ENCODE peak calls at places on chromosome 1, in ten cellular contexts. One of them, this sample, is unnamed.
A peak's percentile ranks its signal among the peaks of the same experiment; 100 is the strongest.

GRCh38 chr1:150552692-150553278 is 3.6 kb downstream of the ADAMTSL4 start:
- DNase-seq in AG09309: no peak
- DNase-seq in effector CD4-positive, alpha-beta T cell: no peak
- DNase-seq in RWPE1: no peak
- DNase-seq in Panc1: no peak
- DNase-seq in Right ventricle myocardium inferior: no peak
- DNase-seq in NCI-H748 treated with DMSO at 0.1 percent for 48 hours: no peak
- DNase-seq in non-pigmented ciliary epithelial cell: no peak
- DNase-seq in mucosa of descending colon: no peak
- DNase-seq in NCI-H345: no peak
- DNase-seq in this sample: no peak

GRCh38 chr1:163273766-163274441 is 47.9 kb upstream of the NUF2 start:
- DNase-seq in AG09309: no peak
- DNase-seq in non-pigmented ciliary epithelial cell: no peak
- DNase-seq in mucosa of descending colon: no peak
- DNase-seq in RWPE1: no peak
- DNase-seq in Panc1: no peak
- DNase-seq in NCI-H345: no peak
- DNase-seq in NCI-H748 treated with DMSO at 0.1 percent for 48 hours: no peak
- DNase-seq in effector CD4-positive, alpha-beta T cell: no peak
- DNase-seq in Right ventricle myocardium inferior: no peak
- DNase-seq in this sample: no peak

GRCh38 chr1:202807367-202807925 is 775 bp downstream of the KDM5B start:
- DNase-seq in effector CD4-positive, alpha-beta T cell: peak; percentile 12
- DNase-seq in NCI-H748 treated with DMSO at 0.1 percent for 48 hours: no peak
- DNase-seq in Panc1: no peak
- DNase-seq in mucosa of descending colon: peak; percentile 67
- DNase-seq in RWPE1: peak; percentile 94
- DNase-seq in AG09309: no peak
- DNase-seq in NCI-H345: peak; percentile 28
- DNase-seq in non-pigmented ciliary epithelial cell: no peak
- DNase-seq in Right ventricle myocardium inferior: peak; percentile 72
- DNase-seq in this sample: peak; percentile 34

GRCh38 chr1:158285756-158286241 is 3.9 kb upstream of the CD1C start:
- DNase-seq in effector CD4-positive, alpha-beta T cell: no peak
- DNase-seq in non-pigmented ciliary epithelial cell: no peak
- DNase-seq in AG09309: no peak
- DNase-seq in RWPE1: no peak
- DNase-seq in Right ventricle myocardium inferior: peak; percentile 75
- DNase-seq in Panc1: no peak
- DNase-seq in mucosa of descending colon: no peak
- DNase-seq in NCI-H748 treated with DMSO at 0.1 percent for 48 hours: no peak
- DNase-seq in NCI-H345: no peak
- DNase-seq in this sample: no peak

GRCh38 chr1:117886101-117886795 is 43.2 kb downstream of the GDAP2 start:
- DNase-seq in non-pigmented ciliary epithelial cell: peak; percentile 44
- DNase-seq in Right ventricle myocardium inferior: no peak
- DNase-seq in effector CD4-positive, alpha-beta T cell: no peak
- DNase-seq in RWPE1: no peak
- DNase-seq in Panc1: no peak
- DNase-seq in mucosa of descending colon: no peak
- DNase-seq in NCI-H345: no peak
- DNase-seq in AG09309: peak; percentile 21
- DNase-seq in NCI-H748 treated with DMSO at 0.1 percent for 48 hours: no peak
- DNase-seq in this sample: no peak

GRCh38 chr1:951364-951763 is 7.7 kb downstream of the NOC2L start:
- DNase-seq in effector CD4-positive, alpha-beta T cell: no peak
- DNase-seq in NCI-H748 treated with DMSO at 0.1 percent for 48 hours: no peak
- DNase-seq in RWPE1: no peak
- DNase-seq in Panc1: no peak
- DNase-seq in AG09309: no peak
- DNase-seq in non-pigmented ciliary epithelial cell: no peak
- DNase-seq in Right ventricle myocardium inferior: no peak
- DNase-seq in mucosa of descending colon: no peak
- DNase-seq in NCI-H345: no peak
- DNase-seq in this sample: no peak

GRCh38 chr1:50720457-50721053 is 239.5 kb downstream of the FAF1 start:
- DNase-seq in Right ventricle myocardium inferior: no peak
- DNase-seq in AG09309: no peak
- DNase-seq in NCI-H345: no peak
- DNase-seq in RWPE1: no peak
- DNase-seq in effector CD4-positive, alpha-beta T cell: no peak
- DNase-seq in Panc1: no peak
- DNase-seq in non-pigmented ciliary epithelial cell: no peak
- DNase-seq in mucosa of descending colon: no peak
- DNase-seq in NCI-H748 treated with DMSO at 0.1 percent for 48 hours: no peak
- DNase-seq in this sample: no peak

GRCh38 chr1:36838866-36839265 is 195.4 kb downstream of the GRIK3 start:
- DNase-seq in NCI-H345: no peak
- DNase-seq in non-pigmented ciliary epithelial cell: no peak
- DNase-seq in Panc1: no peak
- DNase-seq in mucosa of descending colon: no peak
- DNase-seq in effector CD4-positive, alpha-beta T cell: no peak
- DNase-seq in RWPE1: no peak
- DNase-seq in NCI-H748 treated with DMSO at 0.1 percent for 48 hours: no peak
- DNase-seq in Right ventricle myocardium inferior: no peak
- DNase-seq in AG09309: no peak
- DNase-seq in this sample: no peak

GRCh38 chr1:230107941-230108340 is 40.9 kb downstream of the GALNT2 start:
- DNase-seq in NCI-H748 treated with DMSO at 0.1 percent for 48 hours: no peak
- DNase-seq in RWPE1: no peak
- DNase-seq in NCI-H345: peak; percentile 26
- DNase-seq in Right ventricle myocardium inferior: no peak
- DNase-seq in non-pigmented ciliary epithelial cell: no peak
- DNase-seq in mucosa of descending colon: no peak
- DNase-seq in Panc1: no peak
- DNase-seq in AG09309: no peak
- DNase-seq in effector CD4-positive, alpha-beta T cell: no peak
- DNase-seq in this sample: no peak

GRCh38 chr1:186888367-186888766 is 59.6 kb downstream of the PLA2G4A start:
- DNase-seq in AG09309: no peak
- DNase-seq in NCI-H748 treated with DMSO at 0.1 percent for 48 hours: no peak
- DNase-seq in NCI-H345: no peak
- DNase-seq in effector CD4-positive, alpha-beta T cell: no peak
- DNase-seq in non-pigmented ciliary epithelial cell: no peak
- DNase-seq in RWPE1: peak; percentile 6
- DNase-seq in Panc1: no peak
- DNase-seq in Right ventricle myocardium inferior: no peak
- DNase-seq in mucosa of descending colon: no peak
- DNase-seq in this sample: no peak

GRCh38 chr1:187032316-187032981 is 203.7 kb downstream of the PLA2G4A start:
- DNase-seq in RWPE1: no peak
- DNase-seq in effector CD4-positive, alpha-beta T cell: no peak
- DNase-seq in NCI-H748 treated with DMSO at 0.1 percent for 48 hours: no peak
- DNase-seq in AG09309: no peak
- DNase-seq in NCI-H345: no peak
- DNase-seq in Right ventricle myocardium inferior: no peak
- DNase-seq in Panc1: no peak
- DNase-seq in non-pigmented ciliary epithelial cell: no peak
- DNase-seq in mucosa of descending colon: no peak
- DNase-seq in this sample: no peak